ENCODE peak calls at places on chromosome 11, in nine cellular contexts. One of them, this sample, is unnamed.

GRCh38 chr11:73521621-73522020 is 76.3 kb downstream of the FAM168A start:
- DNase-seq in heart left ventricle: no peak
- DNase-seq in kidney: no peak
- DNase-seq in stimulated activated CD4-positive, alpha-beta T cell treated with anti-CD3 and anti-CD28 coated beads, Interleukin-1b, Interleukin-23, amount 100 ng/mL, for 24 hours: no peak
- DNase-seq in SW480: peak; percentile 52
- DNase-seq in activated T-cell treated with anti-CD3 and anti-CD28 coated beads for 1 hour: no peak
- DNase-seq in caudate nucleus: no peak
- DNase-seq in transverse colon: no peak
- DNase-seq in foreskin fibroblast: peak; percentile 17
- DNase-seq in this sample: no peak

GRCh38 chr11:60700689-60701508 is 1.5 kb downstream of the MS4A8 start:
- DNase-seq in transverse colon: peak; percentile 53
- DNase-seq in kidney: no peak
- DNase-seq in activated T-cell treated with anti-CD3 and anti-CD28 coated beads for 1 hour: no peak
- DNase-seq in stimulated activated CD4-positive, alpha-beta T cell treated with anti-CD3 and anti-CD28 coated beads, Interleukin-1b, Interleukin-23, amount 100 ng/mL, for 24 hours: no peak
- DNase-seq in SW480: peak; percentile 35
- DNase-seq in heart left ventricle: no peak
- DNase-seq in foreskin fibroblast: no peak
- DNase-seq in caudate nucleus: no peak
- DNase-seq in this sample: no peak

GRCh38 chr11:116044520-116044919 is 540.3 kb upstream of the CADM1 start:
- DNase-seq in SW480: no peak
- DNase-seq in transverse colon: no peak
- DNase-seq in stimulated activated CD4-positive, alpha-beta T cell treated with anti-CD3 and anti-CD28 coated beads, Interleukin-1b, Interleukin-23, amount 100 ng/mL, for 24 hours: no peak
- DNase-seq in heart left ventricle: no peak
- DNase-seq in kidney: no peak
- DNase-seq in activated T-cell treated with anti-CD3 and anti-CD28 coated beads for 1 hour: no peak
- DNase-seq in caudate nucleus: no peak
- DNase-seq in foreskin fibroblast: no peak
- DNase-seq in this sample: no peak

GRCh38 chr11:87030458-87031054 is 7.2 kb upstream of the TMEM135 start:
- DNase-seq in SW480: peak; percentile 13
- DNase-seq in activated T-cell treated with anti-CD3 and anti-CD28 coated beads for 1 hour: no peak
- DNase-seq in stimulated activated CD4-positive, alpha-beta T cell treated with anti-CD3 and anti-CD28 coated beads, Interleukin-1b, Interleukin-23, amount 100 ng/mL, for 24 hours: no peak
- DNase-seq in transverse colon: no peak
- DNase-seq in heart left ventricle: no peak
- DNase-seq in caudate nucleus: no peak
- DNase-seq in kidney: no peak
- DNase-seq in foreskin fibroblast: no peak
- DNase-seq in this sample: no peak

GRCh38 chr11:75389276-75389605 is 10.1 kb upstream of the RPS3 start:
- DNase-seq in stimulated activated CD4-positive, alpha-beta T cell treated with anti-CD3 and anti-CD28 coated beads, Interleukin-1b, Interleukin-23, amount 100 ng/mL, for 24 hours: no peak
- DNase-seq in foreskin fibroblast: no peak
- DNase-seq in transverse colon: no peak
- DNase-seq in heart left ventricle: no peak
- DNase-seq in SW480: no peak
- DNase-seq in kidney: no peak
- DNase-seq in activated T-cell treated with anti-CD3 and anti-CD28 coated beads for 1 hour: no peak
- DNase-seq in caudate nucleus: no peak
- DNase-seq in this sample: no peak

GRCh38 chr11:126468102-126468521 is 112.6 kb downstream of the ST3GAL4 start:
- DNase-seq in kidney: no peak
- DNase-seq in foreskin fibroblast: no peak
- DNase-seq in heart left ventricle: peak; percentile 42
- DNase-seq in activated T-cell treated with anti-CD3 and anti-CD28 coated beads for 1 hour: no peak
- DNase-seq in SW480: no peak
- DNase-seq in caudate nucleus: no peak
- DNase-seq in stimulated activated CD4-positive, alpha-beta T cell treated with anti-CD3 and anti-CD28 coated beads, Interleukin-1b, Interleukin-23, amount 100 ng/mL, for 24 hours: no peak
- DNase-seq in transverse colon: no peak
- DNase-seq in this sample: no peak

GRCh38 chr11:29490951-29491350 is 525.9 kb downstream of the KCNA4 start:
- DNase-seq in caudate nucleus: no peak
- DNase-seq in foreskin fibroblast: no peak
- DNase-seq in transverse colon: no peak
- DNase-seq in stimulated activated CD4-positive, alpha-beta T cell treated with anti-CD3 and anti-CD28 coated beads, Interleukin-1b, Interleukin-23, amount 100 ng/mL, for 24 hours: no peak
- DNase-seq in kidney: no peak
- DNase-seq in activated T-cell treated with anti-CD3 and anti-CD28 coated beads for 1 hour: no peak
- DNase-seq in heart left ventricle: no peak
- DNase-seq in SW480: no peak
- DNase-seq in this sample: no peak

GRCh38 chr11:13868710-13869403 is 93.7 kb upstream of the SPON1 start:
- DNase-seq in SW480: peak; percentile 74
- DNase-seq in caudate nucleus: no peak
- DNase-seq in heart left ventricle: no peak
- DNase-seq in foreskin fibroblast: no peak
- DNase-seq in transverse colon: no peak
- DNase-seq in kidney: no peak
- DNase-seq in activated T-cell treated with anti-CD3 and anti-CD28 coated beads for 1 hour: no peak
- DNase-seq in stimulated activated CD4-positive, alpha-beta T cell treated with anti-CD3 and anti-CD28 coated beads, Interleukin-1b, Interleukin-23, amount 100 ng/mL, for 24 hours: no peak
- DNase-seq in this sample: no peak

GRCh38 chr11:10208045-10208674 is 85.9 kb downstream of the SBF2 start:
- DNase-seq in heart left ventricle: no peak
- DNase-seq in activated T-cell treated with anti-CD3 and anti-CD28 coated beads for 1 hour: no peak
- DNase-seq in SW480: peak; percentile 61
- DNase-seq in caudate nucleus: no peak
- DNase-seq in transverse colon: no peak
- DNase-seq in kidney: no peak
- DNase-seq in stimulated activated CD4-positive, alpha-beta T cell treated with anti-CD3 and anti-CD28 coated beads, Interleukin-1b, Interleukin-23, amount 100 ng/mL, for 24 hours: no peak
- DNase-seq in foreskin fibroblast: peak; percentile 22
- DNase-seq in this sample: no peak

GRCh38 chr11:57339305-57339704 is 1.2 kb downstream of the P2RX3 start:
- DNase-seq in heart left ventricle: no peak
- DNase-seq in kidney: no peak
- DNase-seq in foreskin fibroblast: no peak
- DNase-seq in stimulated activated CD4-positive, alpha-beta T cell treated with anti-CD3 and anti-CD28 coated beads, Interleukin-1b, Interleukin-23, amount 100 ng/mL, for 24 hours: no peak
- DNase-seq in SW480: no peak
- DNase-seq in activated T-cell treated with anti-CD3 and anti-CD28 coated beads for 1 hour: no peak
- DNase-seq in transverse colon: no peak
- DNase-seq in caudate nucleus: no peak
- DNase-seq in this sample: no peak

GRCh38 chr11:132423266-132423665 is 1052.9 kb downstream of the NTM start:
- DNase-seq in transverse colon: no peak
- DNase-seq in SW480: no peak
- DNase-seq in kidney: no peak
- DNase-seq in activated T-cell treated with anti-CD3 and anti-CD28 coated beads for 1 hour: no peak
- DNase-seq in caudate nucleus: no peak
- DNase-seq in foreskin fibroblast: no peak
- DNase-seq in stimulated activated CD4-positive, alpha-beta T cell treated with anti-CD3 and anti-CD28 coated beads, Interleukin-1b, Interleukin-23, amount 100 ng/mL, for 24 hours: no peak
- DNase-seq in heart left ventricle: no peak
- DNase-seq in this sample: no peak

GRCh38 chr11:13446444-13446843 is 16.6 kb downstream of the BTBD10 start:
- DNase-seq in activated T-cell treated with anti-CD3 and anti-CD28 coated beads for 1 hour: no peak
- DNase-seq in heart left ventricle: no peak
- DNase-seq in kidney: no peak
- DNase-seq in transverse colon: no peak
- DNase-seq in caudate nucleus: no peak
- DNase-seq in stimulated activated CD4-positive, alpha-beta T cell treated with anti-CD3 and anti-CD28 coated beads, Interleukin-1b, Interleukin-23, amount 100 ng/mL, for 24 hours: no peak
- DNase-seq in foreskin fibroblast: no peak
- DNase-seq in SW480: no peak
- DNase-seq in this sample: no peak

This sample was measured in left colon.